ENCODE peak calls at places on chromosomes 3 and 15, in five cellular contexts. W is psoas muscle; H is IMR-90; Q is CD8-positive, alpha-beta memory T cell; A is GM23338. N is an unnamed sample.

GRCh38 chr3:69803871-69804270 is 64.6 kb downstream of the MITF start:
- DNase-seq in W (no peak), H (peak; percentile 37), Q (no peak), A (no peak), N (no peak)

GRCh38 chr3:115208066-115208750 is 61.1 kb upstream of the ZBTB20 start:
- DNase-seq in W (no peak), H (no peak), Q (no peak), A (no peak), N (no peak)

GRCh38 chr15:25543156-25543555 is 104.3 kb upstream of the UBE3A start:
- DNase-seq in W (no peak), H (peak; percentile 39), Q (no peak), A (no peak), N (no peak)

GRCh38 chr3:141348848-141349247 is 19.5 kb upstream of the ZBTB38 start:
- DNase-seq in W (no peak), H (no peak), Q (no peak), A (no peak), N (no peak)

GRCh38 chr3:63753567-63753966 is 65.5 kb upstream of the C3orf49 start:
- DNase-seq in W (no peak), H (peak; percentile 31), Q (no peak), A (peak; percentile 61), N (peak; percentile 11)

GRCh38 chr15:63186065-63186464 is 3.3 kb upstream of the RAB8B start:
- DNase-seq in W (no peak), H (peak; percentile 84), Q (no peak), A (no peak), N (no peak)

GRCh38 chr3:33167716-33168339 is 50.8 kb downstream of the SUSD5 start:
- DNase-seq in W (no peak), H (peak; percentile 60), Q (no peak), A (peak; percentile 4), N (no peak)

GRCh38 chr3:139110072-139110830 is 65.6 kb upstream of the PRR23C start:
- DNase-seq in W (no peak), H (no peak), Q (no peak), A (no peak), N (no peak)

GRCh38 chr15:74428970-74429783 is 4.6 kb downstream of the SEMA7A start:
- DNase-seq in W (no peak), H (no peak), Q (no peak), A (no peak), N (peak; percentile 52)

GRCh38 chr3:153232737-153233330 is 70.8 kb downstream of the RAP2B start:
- DNase-seq in W (no peak), H (peak; percentile 88), Q (no peak), A (no peak), N (no peak)

GRCh38 chr3:143896486-143896885 is 48.2 kb upstream of the SLC9A9 start:
- DNase-seq in W (no peak), H (no peak), Q (no peak), A (no peak), N (no peak)

GRCh38 chr3:99637381-99638111 is 848 bp upstream of the COL8A1 start:
- DNase-seq in W (no peak), H (peak; percentile 90), Q (no peak), A (peak; percentile 36), N (peak; percentile 30)

GRCh38 chr15:62071711-62072308 is 5.0 kb downstream of the C2CD4A start:
- DNase-seq in W (no peak), H (peak; percentile 57), Q (peak; percentile 29), A (peak; percentile 71), N (peak; percentile 54)

GRCh38 chr15:43775411-43775965 is 1.3 kb downstream of the ELL3 start:
- DNase-seq in W (peak; percentile 33), H (peak; percentile 58), Q (no peak), A (peak; percentile 66), N (peak; percentile 65)

GRCh38 chr3:155035553-155035952 is 44.6 kb upstream of the MME start:
- DNase-seq in W (no peak), H (no peak), Q (no peak), A (no peak), N (no peak)

GRCh38 chr3:23202203-23202920 is 765 bp upstream of the UBE2E2 start:
- DNase-seq in W (no peak), H (peak; percentile 5), Q (peak; percentile 1), A (peak; percentile 76), N (no peak)

GRCh38 chr3:158970006-158970405 is 168.2 kb downstream of the MFSD1 start:
- DNase-seq in W (no peak), H (no peak), Q (no peak), A (no peak), N (no peak)

GRCh38 chr3:146542968-146543367 is 1.4 kb downstream of the PLSCR1 start:
- DNase-seq in W (no peak), H (no peak), Q (no peak), A (no peak), N (no peak)

GRCh38 chr3:17027344-17027743 is 142.6 kb downstream of the PLCL2 start:
- DNase-seq in W (no peak), H (no peak), Q (no peak), A (no peak), N (no peak)

GRCh38 chr3:155791190-155791589 is 14.9 kb downstream of the C3orf33 start:
- DNase-seq in W (no peak), H (peak; percentile 30), Q (no peak), A (peak; percentile 8), N (no peak)

GRCh38 chr3:112619295-112619694 is 21.6 kb downstream of the CCDC80 start:
- DNase-seq in W (no peak), H (peak; percentile 51), Q (no peak), A (no peak), N (no peak)

GRCh38 chr15:91429973-91430372 is 329.9 kb downstream of the SV2B start:
- DNase-seq in W (no peak), H (no peak), Q (no peak), A (no peak), N (no peak)
- H3K4me3 ChIP-seq in W (no peak overlapping the region), H (no peak overlapping the region), Q (no peak overlapping the region), A (no peak overlapping the region), N (no peak overlapping the region)

DNA sequence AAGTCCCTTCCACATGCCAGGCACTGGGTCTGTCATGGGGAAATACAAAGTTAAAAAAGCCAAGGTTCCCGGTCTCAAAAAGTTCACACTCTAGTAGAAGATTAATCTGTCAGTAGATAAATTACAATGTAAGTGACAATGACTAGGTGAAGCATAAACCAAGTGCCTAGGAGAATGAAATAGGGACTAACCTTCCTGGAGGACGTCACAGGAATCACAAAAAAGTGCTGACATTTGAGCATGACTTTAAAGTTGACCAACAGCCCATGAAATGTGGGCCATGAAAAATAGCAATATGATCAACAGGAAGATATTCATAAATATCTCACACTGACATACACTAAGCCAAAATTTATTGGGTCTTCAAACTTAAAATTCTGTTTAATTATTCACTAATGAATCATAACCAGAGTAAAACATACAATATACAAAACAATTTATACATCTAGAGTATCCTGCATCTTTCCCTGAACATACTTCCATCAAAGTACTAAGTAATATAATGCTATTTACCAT is 20.0 kb downstream of the COPS2 start:
- DNase-seq in W (no peak), H (peak; percentile 6), Q (no peak), A (no peak), N (no peak)
- H3K36me3 ChIP-seq in W (peaks cover 6% of the 10 kb centered on the region), H (peaks cover 21% of the 10 kb centered on the region), Q (peaks cover 38% of the 10 kb centered on the region), A (peaks cover 62% of the 10 kb centered on the region), N (peaks cover 5% of the 10 kb centered on the region)

GRCh38 chr15:37098468-37099320 is 1.7 kb downstream of the MEIS2 start:
- DNase-seq in W (peak; percentile 54), H (peak; percentile 35), Q (no peak), A (peak; percentile 61), N (peak; percentile 81)

GRCh38 chr15:37095197-37095992 is 5.0 kb downstream of the MEIS2 start:
- DNase-seq in W (no peak), H (no peak), Q (no peak), A (peak; percentile 93), N (peak; percentile 90)

GRCh38 chr15:37094542-37095196 is 5.7 kb downstream of the MEIS2 start:
- DNase-seq in W (no peak), H (peak; percentile 31), Q (no peak), A (no peak), N (no peak)

GRCh38 chr15:37096878-37097568 is 3.3 kb downstream of the MEIS2 start:
- DNase-seq in W (no peak), H (peak; percentile 26), Q (no peak), A (no peak), N (peak; percentile 51)

DNA sequence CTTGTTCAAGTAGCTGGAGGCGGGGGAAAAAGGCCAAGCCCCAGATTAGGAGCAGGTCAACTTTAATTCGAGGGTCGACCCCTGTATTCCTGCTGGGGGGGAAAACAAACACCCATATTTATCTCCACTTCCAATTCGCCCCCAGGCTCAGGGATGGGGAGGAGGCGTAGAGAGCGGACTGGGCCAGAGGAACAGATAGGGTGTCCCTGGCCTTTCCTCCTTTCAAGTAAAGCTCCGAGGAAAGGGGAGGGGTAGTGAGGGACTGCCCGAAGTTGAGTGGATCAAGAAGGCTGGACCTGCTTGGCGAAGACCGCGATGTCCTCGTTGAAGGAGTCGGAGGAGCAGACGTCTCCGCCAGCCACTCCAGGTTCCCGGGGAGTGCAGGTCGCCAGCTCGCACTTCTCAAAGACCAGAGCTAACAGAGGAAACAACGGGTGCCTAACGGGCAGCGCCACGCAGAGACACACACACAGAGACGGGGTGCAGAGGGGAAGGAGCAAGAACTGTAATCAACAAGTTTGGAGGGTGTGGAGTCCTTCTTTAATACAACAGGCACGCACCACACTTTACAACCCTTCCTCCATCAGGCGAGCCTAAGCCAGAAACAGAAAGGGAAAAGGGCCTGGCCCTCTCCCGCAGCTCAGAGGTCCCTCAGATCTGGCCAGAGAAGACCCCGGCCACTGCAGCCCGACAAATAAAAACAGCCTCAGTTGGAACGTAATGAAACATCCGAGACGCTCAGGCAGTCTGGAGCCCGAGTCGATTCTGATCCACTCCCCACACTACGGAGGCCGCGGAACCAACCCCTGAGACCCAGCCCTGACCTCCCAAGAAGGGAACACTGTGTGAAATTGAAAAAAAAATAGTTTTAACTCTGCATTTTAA is 4.1 kb downstream of the MEIS2 start:
- DNase-seq in W (no peak), H (no peak), Q (no peak), A (peak; percentile 52), N (peak; percentile 54)
- H3K27me3 ChIP-seq in W (no peaks in the 10 kb centered on the region), H (no peaks in the 10 kb centered on the region), Q (peaks cover 23% of the 10 kb centered on the region), A (peaks cover 89% of the 10 kb centered on the region), N (peaks cover 80% of the 10 kb centered on the region)

GRCh38 chr15:40550381-40551037 is 14.3 kb downstream of the CCDC32 start:
- DNase-seq in W (no peak), H (no peak), Q (no peak), A (no peak), N (no peak)
- H3K4me3 ChIP-seq in W (no peak overlapping the region), H (no peak overlapping the region), Q (no peak overlapping the region), A (no peak overlapping the region), N (no peak overlapping the region)

DNA sequence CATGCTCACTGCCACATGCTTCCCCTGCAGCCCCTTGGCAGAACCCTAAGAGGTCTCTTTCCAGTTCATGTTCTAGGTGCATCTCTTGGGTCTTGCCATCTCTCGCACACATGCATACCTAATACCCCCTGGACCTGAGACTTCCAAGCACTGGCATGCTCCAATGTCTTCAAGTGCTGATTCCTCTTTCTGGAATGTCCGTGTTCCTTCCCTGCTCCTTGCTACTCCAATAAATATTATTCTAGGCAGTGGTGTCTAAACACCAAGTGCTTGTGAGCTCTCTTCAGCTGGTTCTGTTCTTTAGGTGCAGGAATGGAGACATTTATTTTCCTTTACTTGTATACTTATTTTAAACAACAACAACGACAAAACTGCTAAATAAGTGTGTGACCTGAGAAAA is 370.1 kb downstream of the LPP start:
- DNase-seq in W (no peak), H (peak; percentile 31), Q (no peak), A (no peak), N (no peak)
- H3K36me3 ChIP-seq in W (no peaks in the 10 kb centered on the region), H (peaks cover 14% of the 10 kb centered on the region), Q (no peaks in the 10 kb centered on the region), A (no peaks in the 10 kb centered on the region), N (peaks cover 1% of the 10 kb centered on the region)

DNA sequence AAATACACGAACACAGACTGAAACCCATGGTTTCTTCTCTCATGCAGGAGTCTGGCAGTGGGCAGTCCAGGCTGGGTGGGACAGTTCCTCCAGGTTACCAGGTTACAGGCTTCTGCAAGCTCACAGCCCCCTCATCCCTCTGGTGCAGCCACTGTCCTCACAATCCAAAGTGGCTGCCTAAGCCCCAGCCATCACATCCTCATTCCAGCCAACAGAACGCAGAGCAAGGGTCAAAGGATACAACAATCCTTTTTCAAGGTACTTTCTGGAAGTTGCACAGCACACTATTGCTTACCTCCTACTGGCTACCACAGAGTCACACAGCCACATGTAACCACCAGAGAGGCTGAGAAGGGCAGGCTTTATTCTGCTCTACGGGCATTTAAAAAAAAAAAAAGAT is 154.6 kb downstream of the NUP210 start:
- DNase-seq in W (no peak), H (no peak), Q (no peak), A (no peak), N (no peak)
- H3K27me3 ChIP-seq in W (no peaks in the 10 kb centered on the region), H (peaks cover 6% of the 10 kb centered on the region), Q (peaks cover 6% of the 10 kb centered on the region), A (no peaks in the 10 kb centered on the region), N (no peaks in the 10 kb centered on the region)